ENCODE peak calls at places on chromosomes 16 and 17, in five cellular contexts. W is Calu3, L is AG09319, M is mesothelial cell of epicardium, Z is stomach. T is an unnamed sample.

GRCh38 chr17:4772235-4772613 is 538 bp downstream of the TM4SF5 start:
- DNase-seq in Z (no peak), M (no peak), L (no peak), W (no peak), T (no peak)

GRCh38 chr16:56939801-56940200 is 7.9 kb downstream of the HERPUD1 start:
- DNase-seq in W (no peak), M (no peak), Z (no peak), L (no peak), T (no peak)

GRCh38 chr16:48011888-48012658 is 143.7 kb downstream of the ABCC12 start:
- DNase-seq in M (no peak), L (no peak), Z (no peak), W (no peak), T (no peak)

GRCh38 chr17:45824901-45825492 is 19.7 kb upstream of the SPPL2C start:
- DNase-seq in W (no peak), L (no peak), M (no peak), Z (no peak), T (no peak)

GRCh38 chr16:77499373-77500285 is 64.8 kb upstream of the ADAMTS18 start:
- DNase-seq in L (peak; percentile 27), Z (no peak), W (no peak), M (peak; percentile 40), T (no peak)

GRCh38 chr16:15682105-15682570 is 32.1 kb downstream of the NDE1 start:
- DNase-seq in W (peak; percentile 69), M (no peak), L (peak; percentile 10), Z (peak; percentile 29), T (no peak)

GRCh38 chr16:9849697-9850245 is 332.5 kb downstream of the GRIN2A start:
- DNase-seq in L (no peak), Z (no peak), W (no peak), M (no peak), T (no peak)

GRCh38 chr17:2107506-2107905 is 52.6 kb downstream of the HIC1 start:
- DNase-seq in L (no peak), Z (no peak), M (no peak), W (no peak), T (no peak)

GRCh38 chr17:27535178-27535928 is 79.1 kb downstream of the KSR1 start:
- DNase-seq in L (no peak), W (no peak), Z (no peak), M (no peak), T (no peak)

GRCh38 chr17:49819651-49820050 is 28.2 kb downstream of the TAC4 start:
- DNase-seq in L (no peak), W (no peak), M (no peak), Z (no peak), T (no peak)

GRCh38 chr16:85570735-85571562 is 42.2 kb upstream of the GSE1 start:
- DNase-seq in Z (peak; percentile 49), M (no peak), W (no peak), L (no peak), T (no peak)

GRCh38 chr16:35687781-35688180 is 2228.4 kb downstream of the TP53TG3F start:
- DNase-seq in M (no peak), Z (no peak), L (no peak), W (no peak), T (no peak)

GRCh38 chr17:45031231-45032149 is 19.9 kb downstream of the DCAKD start:
- DNase-seq in M (no peak), L (no peak), W (no peak), Z (no peak), T (no peak)

GRCh38 chr16:53530741-53531140 is 27.7 kb upstream of the AKTIP start:
- DNase-seq in L (no peak), W (no peak), Z (no peak), M (no peak), T (no peak)

GRCh38 chr17:40319651-40320550 is 10.9 kb downstream of the RARA start:
- DNase-seq in Z (peak; percentile 59), W (peak; percentile 53), M (no peak), L (no peak), T (no peak)

GRCh38 chr16:80592273-80592672 is 51.5 kb downstream of the DYNLRB2 start:
- DNase-seq in L (no peak), M (no peak), Z (no peak), W (no peak), T (no peak)
- TF ChIP-seq CTCF in L (no peak), M (no peak), Z (no peak), W (no peak), T (no peak)

GRCh38 chr17:8116779-8117178 is 1.5 kb downstream of the ALOXE3 start:
- DNase-seq in L (no peak), W (no peak), M (no peak), Z (no peak), T (no peak)

GRCh38 chr17:8117367-8117979 is 841 bp downstream of the ALOXE3 start:
- DNase-seq in Z (no peak), W (no peak), M (no peak), L (no peak), T (no peak)

GRCh38 chr17:8119575-8120519 is 1.5 kb upstream of the ALOXE3 start:
- DNase-seq in Z (peak; percentile 79), L (peak; percentile 87), M (peak; percentile 94), W (peak; percentile 87), T (peak; percentile 77)

GRCh38 chr17:8118769-8119574 is 658 bp upstream of the ALOXE3 start:
- DNase-seq in M (peak; percentile 86), L (peak; percentile 58), Z (peak; percentile 93), W (peak; percentile 85), T (peak; percentile 85)

GRCh38 chr17:8117980-8118768 is at the start of gene ALOXE3:
- DNase-seq in W (peak; percentile 41), Z (peak; percentile 58), L (no peak), M (peak; percentile 54), T (no peak)
- TF ChIP-seq CTCF in W (no peak), Z (no peak), L (no peak), M (no peak), T (no peak)

GRCh38 chr16:75550211-75550662 is 5.8 kb downstream of the TMEM231 start:
- DNase-seq in Z (peak; percentile 31), L (no peak), M (no peak), W (peak; percentile 43), T (no peak)
- TF ChIP-seq CTCF in Z (no peak), L (peak; percentile 35), M (no peak), W (peak; percentile 29), T (peak; percentile 40)

DNA sequence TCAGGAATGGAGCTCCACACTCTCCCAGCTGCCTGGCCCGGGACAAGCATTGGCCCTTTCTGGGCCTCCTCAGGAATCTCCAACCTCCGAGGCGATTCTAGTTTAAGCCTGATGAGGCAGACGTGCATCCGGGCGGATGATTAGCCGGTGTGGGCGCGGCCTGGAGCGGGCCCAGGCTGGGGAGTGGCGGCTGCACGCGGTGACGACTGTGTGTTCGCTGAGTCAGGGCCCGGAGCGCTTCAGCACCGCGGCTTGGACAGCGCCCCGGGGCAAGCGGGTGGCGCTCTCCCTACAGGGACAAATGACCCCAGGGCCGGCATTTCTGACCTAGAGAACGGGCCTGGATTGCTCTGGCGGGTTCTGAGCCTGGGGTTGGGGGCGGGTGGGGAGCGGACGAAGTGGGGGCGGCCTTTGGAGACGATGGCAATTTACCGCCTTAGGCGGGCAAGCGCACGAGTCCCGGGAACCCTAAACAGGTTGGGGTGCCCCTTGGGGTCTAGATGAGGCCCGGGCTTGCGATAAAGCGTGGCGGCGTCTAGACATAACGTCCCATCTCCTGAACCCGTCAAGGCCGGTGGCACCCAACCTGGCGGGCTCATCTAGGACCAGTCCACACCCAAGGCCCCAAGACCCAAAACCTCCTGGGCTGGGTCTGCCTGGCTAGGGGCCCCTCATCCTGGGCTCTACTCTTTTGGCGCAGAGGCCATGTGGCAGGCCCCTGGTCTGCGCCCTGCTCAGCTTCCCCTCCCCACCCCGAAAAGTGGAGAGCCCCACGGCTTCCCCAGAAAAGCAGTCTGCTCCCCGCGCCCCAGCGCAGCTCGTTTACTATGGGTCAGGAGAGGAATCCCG is 22.3 kb upstream of the ZNHIT3 start:
- DNase-seq in Z (peak; percentile 56), M (peak; percentile 85), W (peak; percentile 69), L (no peak), T (peak; percentile 84)
- TF ChIP-seq CTCF in Z (no peak), M (no peak), W (no peak), L (no peak), T (no peak)

T was measured in progenitor cell of endocrine pancreas.